ENCODE peak calls at places on chromosomes 11 and 22, in nine cellular contexts. O is astrocyte of the spinal cord, G is testis, E is AG10803, Z is tibial nerve, X is HepG2, V is brain microvascular endothelial cell, R is lung, P is heart left ventricle. Q is an unnamed sample.

GRCh38 chr11:119533931-119534694 is 111.1 kb upstream of the THY1 start:
- DNase-seq in O (peak), G (peak), P (peak), V (peak), E (peak), R (peak), Z (no peak), X (peak), Q (no peak)

GRCh38 chr11:58900479-58901420 is 38.5 kb upstream of the GLYATL1 start:
- DNase-seq in P (peak), R (peak), V (peak), X (peak), G (peak), E (peak), O (peak), Z (peak), Q (peak)

GRCh38 chr11:75867778-75868374 is 52.9 kb downstream of the UVRAG start:
- DNase-seq in Z (no peak), R (peak), P (no peak), O (peak), G (peak), V (peak), E (peak), X (peak), Q (peak)

GRCh38 chr11:125272092-125272491 is 107.5 kb downstream of the PKNOX2 start:
- DNase-seq in O (peak), V (peak), X (no peak), Z (no peak), G (no peak), P (peak), R (no peak), E (peak), Q (no peak)

GRCh38 chr11:78807351-78807750 is 232.7 kb upstream of the NARS2 start:
- DNase-seq in V (no peak), O (no peak), Z (no peak), X (no peak), G (no peak), E (no peak), P (no peak), R (no peak), Q (no peak)

GRCh38 chr22:31177420-31178162 is 17.6 kb downstream of the RNF185 start:
- DNase-seq in P (no peak), R (no peak), O (peak), X (no peak), Z (no peak), G (no peak), E (peak), V (peak), Q (peak)

GRCh38 chr22:38871360-38872171 is 450 bp downstream of the CBX6 start:
- DNase-seq in V (no peak), G (peak), X (no peak), R (no peak), O (no peak), P (no peak), Z (no peak), E (peak), Q (no peak)

GRCh38 chr11:109864161-109864661 is 229.0 kb upstream of the ZC3H12C start:
- DNase-seq in P (no peak), X (no peak), O (no peak), G (no peak), R (no peak), E (peak), Z (no peak), V (no peak), Q (no peak)

GRCh38 chr11:57476883-57477506 is 16.7 kb downstream of the RTN4RL2 start:
- DNase-seq in O (no peak), E (no peak), G (peak), V (no peak), R (no peak), X (no peak), P (peak), Z (no peak), Q (no peak)

GRCh38 chr11:104095791-104096190 is 59.4 kb downstream of the DDI1 start:
- DNase-seq in R (no peak), G (no peak), E (peak), P (no peak), O (no peak), V (no peak), Z (no peak), X (no peak), Q (no peak)

GRCh38 chr22:46528121-46528610 is 9.3 kb downstream of the CELSR1 start:
- DNase-seq in Z (no peak), O (peak), E (peak), R (peak), X (peak), V (peak), P (no peak), G (no peak), Q (peak)

GRCh38 chr22:49645791-49646550 is 181.7 kb downstream of the BRD1 start:
- DNase-seq in X (no peak), R (no peak), P (no peak), G (no peak), Z (no peak), O (no peak), V (no peak), E (no peak), Q (no peak)

GRCh38 chr11:124899376-124900145 is 1.9 kb upstream of the ROBO4 start:
- DNase-seq in E (no peak), Z (no peak), O (peak), P (peak), X (no peak), G (no peak), V (no peak), R (no peak), Q (no peak)

GRCh38 chr22:19419464-19420178 is 11.9 kb downstream of the HIRA start:
- DNase-seq in O (no peak), X (no peak), G (no peak), Z (no peak), R (no peak), P (no peak), E (no peak), V (no peak), Q (no peak)

GRCh38 chr22:36252754-36253522 is at the start of gene APOL1:
- DNase-seq in E (peak), Z (no peak), P (peak), X (peak), R (peak), G (peak), V (no peak), O (no peak), Q (no peak)

GRCh38 chr22:42432020-42432596 is at the start of gene NFAM1:
- DNase-seq in E (no peak), P (peak), V (no peak), O (no peak), X (no peak), G (no peak), Z (no peak), R (peak), Q (no peak)

GRCh38 chr11:31628111-31628510 is 118.5 kb downstream of the ELP4 start:
- DNase-seq in P (no peak), R (no peak), V (no peak), G (no peak), X (no peak), Z (no peak), O (no peak), E (no peak), Q (no peak)

GRCh38 chr11:121595717-121596156 is 143.0 kb upstream of the SORL1-AS1 start:
- DNase-seq in P (peak), X (no peak), O (peak), E (peak), V (peak), R (peak), G (no peak), Z (no peak), Q (peak)

GRCh38 chr11:790721-791564 is 1.1 kb upstream of the CEND1 start:
- DNase-seq in Z (no peak), P (no peak), E (peak), G (no peak), R (no peak), V (no peak), O (peak), X (no peak), Q (no peak)

GRCh38 chr11:71095294-71095850 is 157.0 kb downstream of the SHANK2 start:
- DNase-seq in X (no peak), V (no peak), O (no peak), Z (no peak), E (no peak), P (no peak), R (no peak), G (no peak), Q (no peak)

GRCh38 chr22:23522642-23523251 is 57.3 kb downstream of the IGLL1 start:
- DNase-seq in E (no peak), G (peak), O (peak), V (no peak), X (peak), Z (no peak), P (no peak), R (no peak), Q (no peak)

GRCh38 chr11:118180300-118180703 is 3.9 kb upstream of the SCN2B start:
- DNase-seq in X (peak), R (no peak), P (peak), Z (peak), E (peak), V (no peak), O (no peak), G (peak), Q (no peak)

GRCh38 chr22:44398791-44399190 is 86.0 kb upstream of the SHISAL1 start:
- DNase-seq in Z (peak), E (no peak), V (no peak), O (no peak), R (no peak), X (no peak), G (peak), P (no peak), Q (no peak)

GRCh38 chr11:119673389-119674336 is 55.3 kb downstream of the NECTIN1 start:
- DNase-seq in R (no peak), G (peak), X (no peak), O (no peak), P (no peak), Z (no peak), E (no peak), V (no peak), Q (no peak)

GRCh38 chr22:46133588-46133855 is 16.8 kb upstream of the PPARA start:
- DNase-seq in G (no peak), R (no peak), P (no peak), E (no peak), Z (no peak), X (no peak), V (no peak), O (no peak), Q (no peak)

GRCh38 chr22:50150161-50151129 is 20.1 kb upstream of the PANX2 start:
- DNase-seq in G (no peak), E (no peak), V (no peak), P (no peak), X (no peak), R (no peak), Z (no peak), O (no peak), Q (no peak)

GRCh38 chr11:62652156-62653006 is 721 bp downstream of the INTS5 start:
- DNase-seq in R (no peak), E (no peak), G (no peak), X (no peak), V (no peak), O (no peak), Z (no peak), P (no peak), Q (no peak)

GRCh38 chr11:93225642-93226041 is 27.9 kb upstream of the SLC36A4 start:
- DNase-seq in V (no peak), O (peak), R (no peak), G (no peak), X (no peak), E (peak), Z (no peak), P (no peak), Q (no peak)

GRCh38 chr11:72688929-72689328 is 14.7 kb upstream of the PDE2A start:
- DNase-seq in X (no peak), P (no peak), Z (no peak), R (no peak), G (no peak), E (peak), O (no peak), V (no peak), Q (no peak)
- TF ChIP-seq CTCF in X (no peak), P (no peak), Z (no peak), R (no peak), G (no peak), E (peak), O (no peak), V (no peak), Q (no peak)

GRCh38 chr11:69922015-69922595 is 102.9 kb upstream of the FGF3 start:
- DNase-seq in O (no peak), R (no peak), V (no peak), G (no peak), P (peak), X (no peak), E (no peak), Z (no peak), Q (no peak)

GRCh38 chr11:69920500-69921428 is 101.5 kb upstream of the FGF3 start:
- DNase-seq in R (no peak), G (no peak), E (no peak), P (no peak), X (no peak), Z (peak), O (no peak), V (no peak), Q (no peak)

GRCh38 chr11:69919659-69920499 is 100.7 kb upstream of the FGF3 start:
- DNase-seq in E (no peak), Z (peak), O (no peak), V (no peak), P (no peak), R (no peak), X (no peak), G (no peak), Q (no peak)

GRCh38 chr11:69922596-69923111 is 103.4 kb upstream of the FGF3 start:
- DNase-seq in Z (no peak), V (no peak), R (no peak), P (no peak), O (no peak), X (no peak), E (no peak), G (no peak), Q (no peak)

GRCh38 chr11:69921429-69922014 is 102.3 kb upstream of the FGF3 start:
- DNase-seq in X (no peak), E (no peak), O (no peak), P (no peak), R (no peak), V (no peak), Z (no peak), G (no peak), Q (no peak)
- H3K4me3 ChIP-seq in X (no peak), E (no peak), O (no peak), P (no peak), R (no peak), V (no peak), Z (no peak), G (no peak), Q (no peak)

GRCh38 chr11:65559535-65559934 is 1.4 kb upstream of the LTBP3 start:
- DNase-seq in G (no peak), E (no peak), X (no peak), Z (no peak), V (no peak), O (no peak), R (no peak), P (no peak), Q (no peak)

GRCh38 chr11:65558785-65559509 is 788 bp upstream of the LTBP3 start:
- DNase-seq in O (peak), V (peak), R (no peak), E (peak), G (no peak), X (no peak), P (peak), Z (no peak), Q (no peak)

GRCh38 chr11:65557280-65558001 is 718 bp downstream of the LTBP3 start:
- DNase-seq in X (peak), P (no peak), G (no peak), V (no peak), E (no peak), Z (no peak), O (no peak), R (no peak), Q (no peak)

GRCh38 chr11:65556470-65557279 is 1.5 kb downstream of the LTBP3 start:
- DNase-seq in V (no peak), G (no peak), P (no peak), O (no peak), X (no peak), R (no peak), Z (no peak), E (no peak), Q (no peak)

GRCh38 chr11:65558002-65558784 is at the start of gene LTBP3:
- DNase-seq in Z (peak), G (peak), V (peak), O (peak), E (peak), X (peak), R (peak), P (peak), Q (no peak)
- TF ChIP-seq CTCF in Z (peak), G (no peak), V (no peak), O (no peak), E (no peak), X (no peak), R (no peak), P (no peak), Q (no peak)

DNA sequence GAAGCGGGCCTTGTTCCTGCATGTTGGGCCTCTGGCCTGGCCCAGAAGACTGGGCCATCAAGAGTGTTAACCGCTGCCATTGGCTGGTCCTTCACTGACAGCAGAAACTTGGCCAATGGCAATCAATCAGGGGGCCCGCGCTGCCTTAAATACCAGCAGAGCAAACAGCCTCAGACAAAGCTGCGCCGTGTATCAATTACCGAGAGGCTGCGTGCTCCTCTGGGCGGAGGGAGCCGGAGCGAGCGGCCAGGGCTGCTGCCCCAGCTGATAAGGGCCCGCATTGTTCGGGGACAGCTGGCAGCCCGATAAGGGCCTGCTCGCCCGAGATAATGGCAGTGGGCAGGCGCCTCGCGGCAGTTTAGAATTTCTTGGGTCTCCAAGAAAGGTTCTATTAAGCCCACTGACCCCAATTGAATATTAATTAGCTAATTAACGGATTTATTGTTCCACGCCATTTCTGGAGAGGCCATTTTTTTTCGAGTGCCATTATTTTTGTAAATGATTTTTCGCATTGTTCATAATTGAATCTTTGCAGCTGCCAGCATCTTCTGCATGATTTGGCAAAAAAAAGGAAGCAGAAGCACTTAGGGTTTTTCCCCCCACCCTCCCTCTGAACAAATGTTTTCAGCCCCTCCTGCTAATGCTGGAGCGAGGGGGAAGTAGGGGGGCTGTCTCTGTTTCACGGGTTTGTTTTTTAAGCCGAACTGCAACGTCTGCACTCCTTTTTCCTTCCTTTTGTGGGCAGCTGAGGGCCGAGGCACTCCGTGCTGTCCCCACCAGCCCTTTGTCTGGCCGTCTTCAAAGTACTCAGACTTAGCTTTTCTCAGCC is 37.6 kb upstream of the RIC3 start:
- DNase-seq in O (no peak), P (peak), E (no peak), G (peak), X (no peak), R (no peak), V (no peak), Z (no peak), Q (no peak)
- H3K4me3 ChIP-seq in O (no peak), P (no peak), E (no peak), G (peak), X (no peak), R (no peak), V (no peak), Z (no peak), Q (no peak)

GRCh38 chr11:86443415-86443814 is 68.7 kb downstream of the CCDC81 start:
- DNase-seq in Z (no peak), V (no peak), R (no peak), P (no peak), G (no peak), E (no peak), X (no peak), O (no peak), Q (no peak)

GRCh38 chr11:86440843-86441242 is 66.2 kb downstream of the CCDC81 start:
- DNase-seq in P (no peak), R (no peak), E (no peak), Z (no peak), G (no peak), X (no peak), V (no peak), O (no peak), Q (no peak)

GRCh38 chr11:86440305-86440716 is 65.6 kb downstream of the CCDC81 start:
- DNase-seq in E (peak), R (no peak), X (no peak), Z (no peak), P (peak), G (peak), O (peak), V (peak), Q (peak)

GRCh38 chr11:86442827-86443226 is 68.1 kb downstream of the CCDC81 start:
- DNase-seq in E (no peak), X (no peak), V (no peak), Z (no peak), G (no peak), O (no peak), P (no peak), R (no peak), Q (no peak)

GRCh38 chr11:86442420-86442819 is 67.7 kb downstream of the CCDC81 start:
- DNase-seq in R (no peak), O (no peak), X (no peak), P (no peak), E (no peak), G (no peak), V (no peak), Z (no peak), Q (no peak)
- TF ChIP-seq CTCF in R (no peak), O (no peak), X (no peak), P (no peak), E (no peak), G (no peak), V (no peak), Z (no peak), Q (no peak)

GRCh38 chr22:20857247-20857643 is 1.4 kb downstream of the PI4KA start:
- DNase-seq in P (no peak), X (no peak), V (no peak), Z (no peak), G (no peak), E (no peak), R (no peak), O (no peak), Q (no peak)
- H3K4me3 ChIP-seq in P (peak), X (peak), V (peak), Z (no peak), G (no peak), E (peak), R (peak), O (peak), Q (peak)

Q was measured in AG09309.